ENCODE peak calls at places on chromosome 12, in nine cellular contexts. D is HEK293T; K is activated CD4-positive, alpha-beta T cell treated with anti-CD3 and anti-CD28 coated beads, Interleukin-2, amount 50 U/mL, for 48 hours; G is osteoblast; S is GOT3; W is activated naive CD4-positive, alpha-beta T cell treated with Interleukin-2 at 50 U/mL for 16 hours; N is Right ventricle myocardium superior; H is left cardiac atrium; I is endothelial cell of umbilical vein. V is an unnamed sample.

GRCh38 chr12:96404683-96405082 is 4.4 kb upstream of the CDK17 start:
- DNase-seq in D (no peak), K (no peak), G (no peak), S (no peak), W (no peak), N (no peak), H (no peak), I (no peak), V (no peak)

GRCh38 chr12:53066594-53066978 is 12.6 kb downstream of the SPRYD3 start:
- DNase-seq in D (no peak), K (no peak), G (no peak), S (no peak), W (no peak), N (no peak), H (no peak), I (no peak), V (no peak)

GRCh38 chr12:109612975-109613502 is 39.4 kb downstream of the MVK start:
- DNase-seq in D (peak; percentile 39), K (no peak), G (peak; percentile 91), S (no peak), W (no peak), N (no peak), H (no peak), I (no peak), V (no peak)

GRCh38 chr12:24911284-24911791 is 37.6 kb downstream of the BCAT1 start:
- DNase-seq in D (no peak), K (no peak), G (peak; percentile 83), S (no peak), W (no peak), N (no peak), H (no peak), I (peak; percentile 57), V (no peak)

GRCh38 chr12:21526053-21526452 is at the start of gene SPX:
- DNase-seq in D (no peak), K (no peak), G (no peak), S (no peak), W (no peak), N (no peak), H (no peak), I (no peak), V (no peak)

GRCh38 chr12:46214668-46215429 is 54.0 kb downstream of the SLC38A1 start:
- DNase-seq in D (no peak), K (peak; percentile 75), G (no peak), S (no peak), W (peak; percentile 84), N (no peak), H (peak; percentile 31), I (no peak), V (no peak)

GRCh38 chr12:51323966-51324895 is at the start of gene BIN2:
- DNase-seq in D (no peak), K (peak; percentile 73), G (peak; percentile 60), S (no peak), W (peak; percentile 71), N (peak; percentile 83), H (peak; percentile 53), I (no peak), V (peak; percentile 75)

GRCh38 chr12:79426121-79426520 is 264.6 kb downstream of the PAWR start:
- DNase-seq in D (no peak), K (no peak), G (no peak), S (no peak), W (no peak), N (no peak), H (no peak), I (no peak), V (no peak)

GRCh38 chr12:109648446-109648980 is 65.1 kb upstream of the FAM222A start:
- DNase-seq in D (no peak), K (no peak), G (no peak), S (no peak), W (no peak), N (no peak), H (no peak), I (no peak), V (no peak)

GRCh38 chr12:127625372-127625771 is 641.6 kb upstream of the TMEM132C start:
- DNase-seq in D (no peak), K (no peak), G (no peak), S (no peak), W (no peak), N (no peak), H (no peak), I (no peak), V (no peak)

GRCh38 chr12:13941258-13942249 is 39.8 kb downstream of the GRIN2B start:
- DNase-seq in D (peak; percentile 52), K (peak; percentile 4), G (peak; percentile 53), S (no peak), W (no peak), N (no peak), H (peak; percentile 33), I (peak; percentile 1), V (no peak)

GRCh38 chr12:103962493-103962892 is 3.2 kb upstream of the TDG start:
- DNase-seq in D (no peak), K (no peak), G (no peak), S (no peak), W (no peak), N (no peak), H (no peak), I (no peak), V (no peak)

GRCh38 chr12:76030378-76031080 is 1.0 kb downstream of the PHLDA1 start:
- DNase-seq in D (peak; percentile 31), K (peak; percentile 68), G (peak; percentile 55), S (no peak), W (peak; percentile 64), N (peak; percentile 55), H (peak; percentile 44), I (peak; percentile 58), V (peak; percentile 44)

GRCh38 chr12:118714051-118714460 is 267.3 kb upstream of the SRRM4 start:
- DNase-seq in D (peak; percentile 55), K (peak; percentile 1), G (no peak), S (no peak), W (no peak), N (no peak), H (no peak), I (no peak), V (no peak)

GRCh38 chr12:62647586-62647985 is 181.0 kb downstream of the MON2 start:
- DNase-seq in D (no peak), K (no peak), G (no peak), S (no peak), W (no peak), N (peak; percentile 72), H (peak; percentile 68), I (no peak), V (peak; percentile 47)

GRCh38 chr12:113933201-113933786 is 32.8 kb downstream of the RBM19 start:
- DNase-seq in D (peak; percentile 18), K (no peak), G (peak; percentile 89), S (peak; percentile 13), W (no peak), N (peak; percentile 57), H (peak; percentile 54), I (no peak), V (peak; percentile 64)

GRCh38 chr12:79444089-79444488 is 246.7 kb downstream of the PAWR start:
- DNase-seq in D (no peak), K (no peak), G (peak; percentile 65), S (no peak), W (no peak), N (no peak), H (no peak), I (peak; percentile 83), V (no peak)

GRCh38 chr12:3988519-3989217 is 115.5 kb upstream of the PARP11 start:
- DNase-seq in D (no peak), K (no peak), G (no peak), S (no peak), W (no peak), N (no peak), H (no peak), I (no peak), V (no peak)

GRCh38 chr12:807041-807717 is 54.8 kb downstream of the WNK1 start:
- DNase-seq in D (no peak), K (no peak), G (peak; percentile 21), S (no peak), W (no peak), N (no peak), H (no peak), I (no peak), V (no peak)

GRCh38 chr12:23376238-23376637 is 573.2 kb downstream of the SOX5 start:
- DNase-seq in D (no peak), K (no peak), G (no peak), S (no peak), W (no peak), N (no peak), H (no peak), I (peak; percentile 12), V (no peak)

GRCh38 chr12:88242161-88242925 is 100.2 kb downstream of the TMTC3 start:
- DNase-seq in D (no peak), K (no peak), G (peak; percentile 50), S (no peak), W (peak; percentile 8), N (no peak), H (peak; percentile 32), I (peak; percentile 89), V (no peak)

GRCh38 chr12:15634010-15634676 is 155.0 kb downstream of the EPS8 start:
- DNase-seq in D (no peak), K (no peak), G (no peak), S (no peak), W (no peak), N (no peak), H (no peak), I (peak; percentile 53), V (no peak)

V was measured in psoas muscle.